ENCODE peak calls at places on chromosomes 5 and 9, in four cellular contexts. F is activated B cell treated with CpG ODN at 0.5 μM for 24 hours, W is endothelial cell, L is foreskin fibroblast. I is an unnamed sample.

GRCh38 chr9:99778308-99778707 is 43.4 kb upstream of the NR4A3 start:
- DNase-seq in F (no peak), W (no peak), L (peak), I (no peak)

GRCh38 chr9:5531251-5531972 is 21.1 kb downstream of the PDCD1LG2 start:
- DNase-seq in F (no peak), W (no peak), L (no peak), I (no peak)

GRCh38 chr9:134057751-134058701 is 9.8 kb downstream of the BRD3 start:
- DNase-seq in F (no peak), W (no peak), L (no peak), I (no peak)

GRCh38 chr9:75788006-75788634 is 102.4 kb upstream of the PCSK5 start:
- DNase-seq in F (no peak), W (no peak), L (no peak), I (no peak)

GRCh38 chr5:33513786-33514185 is 73.0 kb downstream of the TARS1 start:
- DNase-seq in F (no peak), W (no peak), L (no peak), I (no peak)

GRCh38 chr5:74372051-74372450 is 268.5 kb downstream of the ENC1 start:
- DNase-seq in F (no peak), W (no peak), L (no peak), I (no peak)

GRCh38 chr9:127918201-127919107 is 1.6 kb upstream of the ST6GALNAC4 start:
- DNase-seq in F (no peak), W (no peak), L (no peak), I (no peak)

GRCh38 chr5:89211836-89212235 is 328.9 kb upstream of the MEF2C start:
- DNase-seq in F (no peak), W (no peak), L (peak), I (no peak)

GRCh38 chr9:89179535-89179919 is 909 bp upstream of the SHC3 start:
- DNase-seq in F (no peak), W (no peak), L (no peak), I (no peak)

GRCh38 chr5:113166285-113166684 is 189.7 kb downstream of the DCP2 start:
- DNase-seq in F (no peak), W (no peak), L (peak), I (no peak)

GRCh38 chr9:135879237-135879601 is 28.1 kb downstream of the CAMSAP1 start:
- DNase-seq in F (no peak), W (no peak), L (no peak), I (no peak)
- TF ChIP-seq CTCF in F (no peak), W (no peak), L (no peak), I (no peak)

DNA sequence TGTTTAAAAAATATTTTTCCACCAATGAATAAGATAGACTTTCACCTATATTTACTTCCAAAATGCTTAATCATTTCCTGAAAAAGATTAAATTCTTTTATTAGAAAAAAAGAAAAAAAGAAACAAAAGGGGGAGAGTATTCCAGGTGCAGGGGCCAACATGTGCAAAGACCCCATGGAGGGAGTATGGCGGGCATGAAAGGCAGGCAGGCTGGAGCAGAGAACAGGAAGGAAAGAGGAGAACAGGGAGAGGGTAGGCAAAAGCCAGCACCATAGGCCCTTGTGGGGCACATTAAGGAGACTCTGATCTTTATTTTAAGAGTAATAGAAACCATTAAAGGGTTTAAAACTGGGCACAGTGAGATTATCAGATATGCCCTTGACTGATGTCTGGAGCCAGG is 16.5 kb upstream of the SAP30L start:
- DNase-seq in F (no peak), W (no peak), L (no peak), I (no peak)
- TF ChIP-seq CTCF in F (no peak), W (no peak), L (no peak), I (no peak)

DNA sequence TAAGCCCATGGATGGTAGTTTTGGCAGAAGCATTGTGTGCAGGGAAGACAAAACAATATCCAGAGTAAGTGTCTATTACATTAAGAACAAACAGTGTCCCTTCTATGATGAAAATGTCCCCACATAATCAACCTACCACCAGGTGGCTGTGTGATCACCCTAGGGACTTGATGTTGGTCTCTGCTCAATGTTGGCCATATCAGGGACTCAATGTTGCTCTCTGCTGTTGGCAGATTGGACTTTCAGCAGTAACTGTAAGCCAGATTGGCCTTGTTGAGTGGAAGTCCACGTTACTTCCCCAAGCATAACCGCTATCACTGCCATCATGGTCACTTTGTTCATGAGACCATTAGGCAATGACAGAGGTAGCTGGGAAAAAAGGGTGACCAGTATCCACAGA is 52.8 kb upstream of the PRSS3 start:
- DNase-seq in F (no peak), W (no peak), L (no peak), I (peak)
- TF ChIP-seq CTCF in F (no peak), W (no peak), L (no peak), I (no peak)

DNA sequence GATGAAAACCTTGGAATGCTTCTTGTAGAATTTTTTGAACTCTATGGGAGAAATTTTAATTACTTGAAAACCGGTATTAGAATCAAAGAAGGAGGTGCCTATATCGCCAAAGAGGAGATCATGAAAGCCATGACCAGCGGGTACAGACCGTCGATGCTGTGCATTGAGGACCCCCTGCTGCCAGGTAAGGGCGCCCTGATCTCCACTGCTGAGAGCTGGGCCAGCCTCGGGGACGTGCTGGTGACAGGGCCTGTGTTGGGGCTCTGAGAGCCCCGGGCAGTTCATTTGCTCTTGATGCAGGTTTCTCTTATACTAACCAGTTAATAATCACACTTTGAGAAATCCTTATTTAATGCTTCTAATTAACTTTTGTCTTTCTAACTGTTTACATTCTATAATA is 33.0 kb downstream of the TENT4A start:
- DNase-seq in F (no peak), W (no peak), L (no peak), I (no peak)
- TF ChIP-seq CTCF in F (no peak), W (no peak), L (no peak), I (no peak)

GRCh38 chr5:1292139-1292538 is 2.7 kb downstream of the TERT start:
- DNase-seq in F (no peak), W (no peak), L (no peak), I (no peak)
- TF ChIP-seq CTCF in F (no peak), W (no peak), L (no peak), I (no peak)

GRCh38 chr5:179858586-179859427 is at the start of gene MRNIP:
- DNase-seq in F (peak), W (peak), L (peak), I (peak)
- TF ChIP-seq CTCF in F (no peak), W (no peak), L (no peak), I (no peak)

GRCh38 chr9:131622536-131622935 is 77.2 kb downstream of the PRRT1B start:
- DNase-seq in F (no peak), W (no peak), L (no peak), I (no peak)
- TF ChIP-seq CTCF in F (no peak), W (no peak), L (no peak), I (no peak)

GRCh38 chr5:67490543-67491321 is 294.1 kb upstream of the CD180 start:
- DNase-seq in F (no peak), W (no peak), L (no peak), I (no peak)

GRCh38 chr5:67496051-67496450 is 299.5 kb upstream of the CD180 start:
- DNase-seq in F (no peak), W (no peak), L (no peak), I (no peak)

GRCh38 chr5:67495072-67495471 is 298.5 kb upstream of the CD180 start:
- DNase-seq in F (no peak), W (no peak), L (no peak), I (no peak)

GRCh38 chr5:67494186-67494842 is 297.7 kb upstream of the CD180 start:
- DNase-seq in F (no peak), W (no peak), L (no peak), I (no peak)

GRCh38 chr5:67493676-67494075 is 297.1 kb upstream of the CD180 start:
- DNase-seq in F (no peak), W (peak), L (peak), I (peak)
- TF ChIP-seq CTCF in F (no peak), W (no peak), L (peak), I (no peak)